ENCODE peak calls at places on chromosomes 12 and 14, in six cellular contexts. S is EL; R is stimulated activated effector memory CD8-positive, alpha-beta T cell treated with anti-CD3 and anti-CD28 coated beads, Interleukin-12 subunit alpha, Interleukin-12 subunit beta, amount 100 ng/mL, for 72 hours; W is T-helper 2 cell; Y is iris pigment epithelial cell; D is cardiac fibroblast. N is an unnamed sample.

GRCh38 chr12:1853716-1854115 is 33.4 kb downstream of the LRTM2 start:
- DNase-seq in Y (no peak), R (no peak), D (no peak), S (no peak), W (no peak), N (no peak)

GRCh38 chr14:22560638-22561365 is 28.2 kb downstream of the DAD1 start:
- DNase-seq in D (no peak), Y (no peak), R (peak), S (no peak), W (peak), N (no peak)

GRCh38 chr12:73863541-73863940 is 674.1 kb upstream of the ATXN7L3B start:
- DNase-seq in R (no peak), D (peak), Y (peak), W (no peak), S (peak), N (no peak)

GRCh38 chr14:50823051-50823762 is 7.8 kb downstream of the NIN start:
- DNase-seq in D (peak), R (no peak), W (peak), Y (no peak), S (no peak), N (peak)

GRCh38 chr12:19404232-19404880 is 34.9 kb upstream of the AEBP2 start:
- DNase-seq in S (no peak), Y (no peak), W (peak), R (peak), D (no peak), N (no peak)

GRCh38 chr14:58059121-58059520 is 92.9 kb downstream of the ARMH4 start:
- DNase-seq in Y (no peak), D (no peak), S (no peak), W (no peak), R (no peak), N (no peak)

GRCh38 chr14:20274062-20274461 is 31.7 kb downstream of the TTC5 start:
- DNase-seq in D (no peak), Y (no peak), W (no peak), R (no peak), S (no peak), N (no peak)

GRCh38 chr14:89408907-89409675 is 7.9 kb downstream of the FOXN3 start:
- DNase-seq in R (no peak), Y (peak), W (no peak), S (no peak), D (no peak), N (no peak)

GRCh38 chr14:104210548-104211195 is 72.3 kb downstream of the KIF26A start:
- DNase-seq in W (no peak), R (no peak), D (no peak), S (no peak), Y (no peak), N (no peak)

GRCh38 chr14:69760810-69761209 is 6.1 kb upstream of the SRSF5 start:
- DNase-seq in S (no peak), D (no peak), W (no peak), R (no peak), Y (no peak), N (no peak)

GRCh38 chr12:95694148-95694547 is 96.4 kb downstream of the NTN4 start:
- DNase-seq in R (no peak), S (no peak), W (no peak), Y (no peak), D (peak), N (no peak)

GRCh38 chr12:24759155-24759554 is 189.7 kb downstream of the BCAT1 start:
- DNase-seq in W (no peak), D (peak), S (peak), Y (peak), R (no peak), N (no peak)

GRCh38 chr14:101780390-101780789 is 18.9 kb downstream of the PPP2R5C start:
- DNase-seq in D (no peak), W (no peak), Y (no peak), S (no peak), R (no peak), N (no peak)

GRCh38 chr12:74598819-74599218 is 61.2 kb downstream of the ATXN7L3B start:
- DNase-seq in W (peak), S (no peak), D (peak), R (no peak), Y (peak), N (no peak)

GRCh38 chr12:93223440-93224426 is 154.0 kb upstream of the NUDT4 start:
- DNase-seq in S (no peak), Y (peak), D (peak), R (no peak), W (no peak), N (no peak)

GRCh38 chr14:100692256-100692655 is 34.4 kb upstream of the DLK1 start:
- DNase-seq in D (no peak), S (peak), R (no peak), W (no peak), Y (no peak), N (no peak)

GRCh38 chr12:116832353-116832752 is 48.9 kb downstream of the HRK start:
- DNase-seq in W (no peak), S (no peak), D (no peak), Y (no peak), R (no peak), N (no peak)

GRCh38 chr14:61752626-61753025 is 9.6 kb upstream of the SNAPC1 start:
- DNase-seq in R (no peak), W (no peak), S (peak), Y (peak), D (peak), N (peak)

GRCh38 chr12:50017047-50017446 is 8.2 kb downstream of the RACGAP1 start:
- DNase-seq in R (no peak), Y (peak), D (peak), W (no peak), S (peak), N (no peak)

GRCh38 chr14:52325126-52325525 is 11.0 kb downstream of the PTGER2 start:
- DNase-seq in W (peak), S (no peak), D (no peak), R (peak), Y (peak), N (peak)

GRCh38 chr12:95784286-95784685 is 6.3 kb downstream of the NTN4 start:
- DNase-seq in S (peak), D (peak), W (no peak), R (no peak), Y (peak), N (no peak)

GRCh38 chr12:65662590-65662989 is 161.7 kb upstream of the HMGA2 start:
- DNase-seq in R (no peak), S (no peak), W (no peak), D (no peak), Y (no peak), N (peak)

GRCh38 chr12:19507823-19508222 is 68.5 kb downstream of the AEBP2 start:
- DNase-seq in Y (no peak), R (no peak), S (peak), D (peak), W (no peak), N (no peak)

GRCh38 chr14:75831455-75831854 is 150.3 kb downstream of the TGFB3 start:
- DNase-seq in W (peak), D (peak), R (no peak), Y (peak), S (peak), N (no peak)

GRCh38 chr14:67483599-67484270 is 4.8 kb downstream of the TMEM229B start:
- DNase-seq in W (no peak), D (no peak), S (no peak), Y (no peak), R (no peak), N (no peak)

GRCh38 chr12:103996595-103996994 is 30.9 kb downstream of the TDG start:
- DNase-seq in S (no peak), R (no peak), Y (no peak), W (no peak), D (no peak), N (no peak)

GRCh38 chr14:68688872-68689371 is 103.9 kb downstream of the ZFP36L1 start:
- DNase-seq in R (no peak), W (peak), D (peak), Y (peak), S (peak), N (peak)

GRCh38 chr12:57837779-57838562 is 8.6 kb downstream of the CTDSP2 start:
- DNase-seq in W (no peak), Y (peak), S (peak), D (peak), R (no peak), N (no peak)

GRCh38 chr12:13044859-13045384 is 741 bp downstream of the FAM234B start:
- DNase-seq in D (peak), W (no peak), Y (no peak), R (no peak), S (peak), N (no peak)

GRCh38 chr14:93970967-93971634 is 5.3 kb downstream of the ASB2 start:
- DNase-seq in Y (no peak), S (no peak), D (no peak), R (peak), W (peak), N (peak)

GRCh38 chr12:74732801-74733200 is 195.2 kb downstream of the ATXN7L3B start:
- DNase-seq in S (no peak), D (no peak), Y (no peak), R (no peak), W (no peak), N (no peak)

GRCh38 chr12:116959845-116960514 is 49.2 kb downstream of the FBXW8 start:
- DNase-seq in Y (no peak), R (peak), S (no peak), W (peak), D (no peak), N (no peak)

GRCh38 chr14:96091941-96092411 is 52.8 kb downstream of the C14orf132 start:
- DNase-seq in W (no peak), R (no peak), S (peak), Y (no peak), D (peak), N (peak)

GRCh38 chr14:54003064-54003463 is 46.4 kb upstream of the BMP4 start:
- DNase-seq in Y (no peak), D (no peak), W (no peak), S (no peak), R (no peak), N (no peak)

GRCh38 chr14:24368562-24369252 is 723 bp downstream of the NFATC4 start:
- DNase-seq in D (peak), R (no peak), S (peak), Y (peak), W (peak), N (peak)

GRCh38 chr14:99425272-99425681 is 55.4 kb downstream of the SETD3 start:
- DNase-seq in R (no peak), S (no peak), D (no peak), Y (no peak), W (no peak), N (peak)

GRCh38 chr14:26794731-26795130 is 196.9 kb upstream of the NOVA1 start:
- DNase-seq in R (no peak), D (peak), Y (peak), S (no peak), W (no peak), N (no peak)